ENCODE peak calls at places on chromosome 17, in seven cellular contexts. V, H, U, S, R, T and Q are unnamed samples.

GRCh38 chr17:57553991-57554825 is 190.9 kb downstream of the CCDC182 start:
- DNase-seq in S (peak; percentile 43), T (no peak), H (no peak), R (no peak), U (peak; percentile 92), V (no peak), Q (no peak)

GRCh38 chr17:62693616-62694415 is 66.3 kb downstream of the MRC2 start:
- DNase-seq in R (no peak), H (no peak), U (no peak), T (no peak), V (no peak), S (no peak), Q (peak; percentile 77)

GRCh38 chr17:42687707-42688275 is 5.5 kb downstream of the CNTNAP1 start:
- DNase-seq in H (no peak), T (no peak), S (no peak), R (no peak), V (no peak), U (no peak), Q (peak; percentile 88)

GRCh38 chr17:31452561-31453110 is 61.2 kb downstream of the RAB11FIP4 start:
- DNase-seq in V (no peak), T (no peak), S (no peak), U (no peak), R (no peak), H (no peak), Q (peak; percentile 37)

GRCh38 chr17:36923814-36924221 is 13.5 kb upstream of the LHX1 start:
- DNase-seq in H (no peak), T (no peak), U (no peak), R (no peak), V (no peak), S (no peak), Q (no peak)

GRCh38 chr17:1607971-1608320 is 20.7 kb downstream of the SLC43A2 start:
- DNase-seq in R (no peak), T (no peak), H (no peak), S (no peak), U (no peak), V (no peak), Q (peak; percentile 17)

GRCh38 chr17:2954898-2955445 is 108.4 kb downstream of the OR1D5 start:
- DNase-seq in T (peak; percentile 35), H (peak; percentile 9), V (no peak), U (no peak), S (peak; percentile 97), R (peak; percentile 94), Q (peak; percentile 94)

GRCh38 chr17:42883802-42884553 is 16.6 kb upstream of the G6PC1 start:
- DNase-seq in R (no peak), V (no peak), H (no peak), S (no peak), T (no peak), U (no peak), Q (no peak)

GRCh38 chr17:77498875-77499698 is 358.3 kb downstream of the SEC14L1 start:
- DNase-seq in U (no peak), V (no peak), H (peak; percentile 51), S (no peak), T (no peak), R (no peak), Q (peak; percentile 80)

GRCh38 chr17:81436294-81436849 is 41.1 kb downstream of the BAHCC1 start:
- DNase-seq in V (no peak), R (no peak), H (no peak), T (no peak), S (no peak), U (peak; percentile 59), Q (no peak)

GRCh38 chr17:77071925-77072490 is 68.8 kb upstream of the SEC14L1 start:
- DNase-seq in H (no peak), U (no peak), R (no peak), V (no peak), T (no peak), S (no peak), Q (no peak)

GRCh38 chr17:8518858-8519257 is 83.2 kb downstream of the NDEL1 start:
- DNase-seq in V (no peak), R (no peak), H (no peak), S (no peak), U (no peak), T (no peak), Q (peak; percentile 9)

GRCh38 chr17:73280191-73280590 is 18.5 kb upstream of the CPSF4L start:
- DNase-seq in S (no peak), U (no peak), R (no peak), V (no peak), T (no peak), H (no peak), Q (no peak)

GRCh38 chr17:72591500-72592241 is 470.9 kb downstream of the SOX9 start:
- DNase-seq in R (no peak), H (peak; percentile 73), T (peak; percentile 66), S (no peak), U (peak; percentile 79), V (no peak), Q (no peak)

GRCh38 chr17:75069783-75070182 is 18.0 kb upstream of the SLC16A5 start:
- DNase-seq in U (no peak), R (no peak), V (no peak), T (no peak), S (no peak), H (no peak), Q (peak; percentile 91)

GRCh38 chr17:74290340-74290739 is 16.3 kb downstream of the DNAI2 start:
- DNase-seq in S (no peak), U (peak; percentile 25), H (no peak), V (no peak), R (no peak), T (no peak), Q (no peak)

GRCh38 chr17:72122668-72123495 is 2.1 kb downstream of the SOX9 start:
- DNase-seq in H (peak; percentile 70), U (peak; percentile 75), V (no peak), T (peak; percentile 60), R (no peak), S (peak; percentile 68), Q (peak; percentile 96)

GRCh38 chr17:11240841-11241610 is at the start of gene SHISA6:
- DNase-seq in V (no peak), S (no peak), U (peak; percentile 80), R (no peak), T (no peak), H (peak; percentile 61), Q (no peak)

GRCh38 chr17:82820278-82821251 is 19.3 kb downstream of the ZNF750 start:
- DNase-seq in V (no peak), R (no peak), T (no peak), U (no peak), S (no peak), H (no peak), Q (no peak)
- H3K27me3 ChIP-seq in V (no peaks in the 10 kb centered on the region), R (no peaks in the 10 kb centered on the region), T (no peaks in the 10 kb centered on the region), U (no peaks in the 10 kb centered on the region), S (no peaks in the 10 kb centered on the region), H (no peaks in the 10 kb centered on the region), Q (no peaks in the 10 kb centered on the region)

GRCh38 chr17:48526986-48527741 is 3.6 kb downstream of the HOXB1 start:
- DNase-seq in U (peak; percentile 77), H (no peak), R (no peak), S (no peak), T (no peak), V (no peak), Q (no peak)
- H3K4me3 ChIP-seq in U (no peak overlapping the region), H (no peak overlapping the region), R (no peak overlapping the region), S (no peak overlapping the region), T (no peak overlapping the region), V (peak overlapping the region; percentile 58), Q (no peak overlapping the region)

DNA sequence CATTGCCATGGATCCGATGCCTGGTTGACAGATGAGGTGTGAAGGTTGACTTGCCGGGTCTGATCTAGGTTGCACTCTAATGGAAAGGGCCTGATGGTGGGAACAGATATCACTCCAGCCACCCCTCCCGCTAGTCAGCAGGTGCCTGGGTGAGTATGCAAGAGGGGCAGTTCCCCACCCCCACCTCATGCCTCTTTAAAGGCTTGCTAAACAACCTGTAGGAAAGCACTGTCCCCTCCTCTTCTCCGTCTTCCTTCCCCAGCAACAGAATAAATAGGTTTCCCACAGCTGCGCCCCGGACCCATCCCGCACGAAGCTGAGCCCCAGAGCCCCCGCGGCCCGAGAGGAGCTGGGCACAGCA is 746 bp upstream of the TMEM132E start:
- DNase-seq in R (no peak), S (no peak), H (no peak), T (no peak), U (no peak), V (no peak), Q (peak; percentile 86)
- H3K27me3 ChIP-seq in R (peaks cover 41% of the 10 kb centered on the region), S (peaks cover 74% of the 10 kb centered on the region), H (peaks cover 13% of the 10 kb centered on the region), T (peaks cover 35% of the 10 kb centered on the region), U (peaks cover 100% of the 10 kb centered on the region), V (peaks cover 6% of the 10 kb centered on the region), Q (peaks cover 52% of the 10 kb centered on the region)

DNA sequence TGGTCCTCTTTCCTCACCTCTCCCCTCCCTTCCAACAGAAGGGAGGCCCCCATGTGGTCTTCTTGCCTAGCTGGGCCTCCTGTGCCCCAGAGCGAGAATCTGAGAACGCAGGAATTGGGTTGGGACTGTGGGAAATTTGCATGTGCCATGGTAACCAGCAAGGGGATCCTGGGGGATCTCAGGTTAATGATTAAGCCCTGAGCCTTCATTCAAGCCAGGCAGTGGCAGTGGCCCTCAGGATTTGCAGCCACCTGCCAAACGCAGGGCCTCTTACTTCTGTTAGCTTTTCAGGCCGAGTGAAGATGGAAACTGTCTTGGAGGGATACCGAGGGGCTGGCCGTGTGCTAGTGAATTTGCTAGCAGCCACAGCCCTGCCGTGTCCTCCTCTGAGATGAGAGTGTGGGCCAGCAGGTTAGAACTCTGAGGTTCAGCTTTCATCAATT is 40.3 kb downstream of the KSR1 start:
- DNase-seq in S (no peak), T (no peak), U (peak; percentile 69), R (no peak), H (no peak), V (no peak), Q (no peak)
- H3K4me3 ChIP-seq in S (no peak overlapping the region), T (no peak overlapping the region), U (no peak overlapping the region), R (no peak overlapping the region), H (peak overlapping the region; percentile 60), V (no peak overlapping the region), Q (no peak overlapping the region)